ENCODE peak calls at places on chromosome 7, in five cellular contexts. J is H1, P is HepG2, E is GM12878, C is K562. M is an unnamed sample.

GRCh38 chr7:13945670-13946069 is 43.8 kb downstream of the ETV1 start:
- DNase-seq in J (no peak), P (no peak), E (no peak), C (no peak), M (no peak)

GRCh38 chr7:85204496-85204895 is 17.6 kb upstream of the SEMA3D start:
- DNase-seq in J (no peak), P (no peak), E (no peak), C (no peak), M (no peak)

GRCh38 chr7:29593458-29593857 is 29.8 kb downstream of the PRR15 start:
- DNase-seq in J (no peak), P (no peak), E (no peak), C (no peak), M (no peak)

GRCh38 chr7:99244942-99245341 is 27.7 kb upstream of the MYH16 start:
- DNase-seq in J (no peak), P (no peak), E (no peak), C (no peak), M (no peak)

GRCh38 chr7:129779602-129780256 is 168.2 kb downstream of the NRF1 start:
- DNase-seq in J (peak), P (peak), E (no peak), C (peak), M (peak)

GRCh38 chr7:1942026-1942703 is 272.1 kb downstream of the ELFN1 start:
- DNase-seq in J (no peak), P (no peak), E (no peak), C (no peak), M (no peak)

GRCh38 chr7:44309271-44310091 is 15.9 kb downstream of the CAMK2B start:
- DNase-seq in J (peak), P (peak), E (no peak), C (peak), M (no peak)

GRCh38 chr7:151134743-151135524 is 32.6 kb downstream of the GBX1 start:
- DNase-seq in J (no peak), P (no peak), E (no peak), C (no peak), M (no peak)

GRCh38 chr7:155009570-155010157 is 6.7 kb upstream of the PAXIP1 start:
- DNase-seq in J (no peak), P (peak), E (no peak), C (peak), M (peak)

GRCh38 chr7:128790297-128791037 is 1.3 kb upstream of the CCDC136 start:
- DNase-seq in J (peak), P (no peak), E (no peak), C (no peak), M (no peak)

GRCh38 chr7:34096135-34096775 is 190.9 kb downstream of the BMPER start:
- DNase-seq in J (no peak), P (no peak), E (no peak), C (no peak), M (peak)

GRCh38 chr7:50212016-50212325 is 92.5 kb upstream of the IKZF1 start:
- DNase-seq in J (no peak), P (no peak), E (no peak), C (no peak), M (no peak)

GRCh38 chr7:102208826-102209225 is 77.8 kb upstream of the SH2B2 start:
- DNase-seq in J (no peak), P (no peak), E (no peak), C (no peak), M (no peak)

GRCh38 chr7:47147213-47147631 is 434.7 kb downstream of the TNS3 start:
- DNase-seq in J (no peak), P (peak), E (no peak), C (no peak), M (peak)

GRCh38 chr7:158815471-158816128 is 13.7 kb downstream of the ESYT2 start:
- DNase-seq in J (no peak), P (no peak), E (no peak), C (no peak), M (no peak)

GRCh38 chr7:65371468-65371867 is 2.2 kb upstream of the ZNF92 start:
- DNase-seq in J (no peak), P (peak), E (no peak), C (no peak), M (no peak)

DNA sequence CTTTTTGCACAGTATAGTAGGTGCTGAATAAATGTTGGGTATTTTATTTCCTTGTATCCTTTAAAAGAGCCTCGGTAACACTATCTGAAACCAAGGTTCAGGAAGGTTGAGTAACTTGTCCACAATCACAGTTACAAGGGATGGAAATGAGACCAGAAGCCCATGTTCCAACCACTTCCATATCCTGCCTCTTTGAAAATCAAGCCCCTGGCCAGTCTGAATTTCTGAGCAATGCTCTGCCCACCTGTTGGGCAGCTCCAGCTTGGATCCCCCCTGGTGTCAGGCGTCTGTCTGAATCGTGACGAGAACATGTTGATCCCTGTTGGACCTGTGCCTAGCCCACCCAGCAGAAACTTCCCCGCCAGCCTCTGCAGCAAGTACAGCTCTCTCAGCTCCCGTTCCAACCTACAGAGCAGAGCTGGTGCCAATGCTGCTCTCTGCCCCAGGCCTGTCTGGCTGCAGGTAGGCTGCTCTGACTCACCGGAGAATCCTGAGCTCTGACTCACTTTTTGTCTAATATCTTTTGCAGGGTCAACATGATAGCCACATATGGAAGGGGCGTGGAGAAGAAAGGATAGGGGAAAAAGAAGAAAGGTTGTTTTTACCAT is 595.5 kb downstream of the INHBA start:
- DNase-seq in J (no peak), P (peak), E (no peak), C (no peak), M (peak)
- TF ChIP-seq EP300 in J (no peak), P (no peak), E (no peak), C (no peak), M (no peak)

GRCh38 chr7:74291535-74291934 is 2.3 kb downstream of the CLIP2 start:
- DNase-seq in J (no peak), P (no peak), E (no peak), C (no peak), M (no peak)
- TF ChIP-seq USF2 in J (no peak), P (no peak), E (no peak), C (no peak), M (no peak)

DNA sequence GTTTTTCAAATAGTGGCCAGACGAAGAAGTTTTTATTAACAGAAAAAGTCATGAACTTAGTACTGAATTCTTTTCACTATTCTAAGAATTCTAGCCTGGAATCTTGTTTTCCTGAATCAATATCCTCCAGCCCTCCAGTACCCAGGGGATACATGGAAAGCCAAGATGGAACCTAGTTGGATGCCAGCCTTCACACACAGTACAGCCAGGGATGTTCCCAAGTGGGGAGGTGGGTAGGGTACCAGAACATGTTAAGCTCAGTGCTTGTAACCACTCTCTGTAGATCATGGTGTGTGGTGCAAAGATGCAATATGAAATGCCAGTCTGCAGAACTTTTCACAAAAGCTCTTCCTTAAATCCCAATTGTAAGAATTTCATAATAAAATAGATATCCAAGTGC is 128.0 kb downstream of the POU6F2 start:
- DNase-seq in J (no peak), P (no peak), E (no peak), C (no peak), M (no peak)
- TF ChIP-seq EP300 in J (no peak), P (no peak), E (no peak), C (no peak), M (no peak)

GRCh38 chr7:37379546-37379945 is 69.1 kb downstream of the ELMO1 start:
- DNase-seq in J (no peak), P (no peak), E (no peak), C (no peak), M (no peak)

GRCh38 chr7:37372750-37373149 is 75.9 kb downstream of the ELMO1 start:
- DNase-seq in J (no peak), P (no peak), E (no peak), C (no peak), M (no peak)

GRCh38 chr7:37380831-37381230 is 67.8 kb downstream of the ELMO1 start:
- DNase-seq in J (no peak), P (no peak), E (no peak), C (no peak), M (no peak)

GRCh38 chr7:37376386-37376785 is 72.3 kb downstream of the ELMO1 start:
- DNase-seq in J (no peak), P (no peak), E (no peak), C (no peak), M (peak)

GRCh38 chr7:37377231-37377630 is 71.4 kb downstream of the ELMO1 start:
- DNase-seq in J (no peak), P (no peak), E (no peak), C (no peak), M (no peak)
- TF ChIP-seq USF2 in J (no peak), P (no peak), E (no peak), C (no peak), M (no peak)

GRCh38 chr7:76337147-76337546 is 21.6 kb downstream of the YWHAG start:
- DNase-seq in J (no peak), P (no peak), E (no peak), C (no peak), M (no peak)
- TF ChIP-seq EP300 in J (no peak), P (no peak), E (no peak), C (no peak), M (no peak)

GRCh38 chr7:25314729-25315267 is 86.5 kb upstream of the NPVF start:
- DNase-seq in J (no peak), P (no peak), E (no peak), C (no peak), M (no peak)
- TF ChIP-seq USF2 in J (no peak), P (no peak), E (no peak), C (no peak), M (no peak)

GRCh38 chr7:100543586-100543985 is 4.6 kb downstream of the AGFG2 start:
- DNase-seq in J (no peak), P (no peak), E (no peak), C (no peak), M (no peak)

GRCh38 chr7:100540073-100540723 is 1.2 kb downstream of the AGFG2 start:
- DNase-seq in J (no peak), P (peak), E (no peak), C (no peak), M (peak)

GRCh38 chr7:100538348-100538653 is 702 bp upstream of the AGFG2 start:
- DNase-seq in J (no peak), P (no peak), E (no peak), C (no peak), M (no peak)

GRCh38 chr7:100539436-100540006 is 518 bp downstream of the AGFG2 start:
- DNase-seq in J (peak), P (no peak), E (no peak), C (no peak), M (no peak)

GRCh38 chr7:100538654-100539435 is at the start of gene AGFG2:
- DNase-seq in J (peak), P (peak), E (peak), C (peak), M (peak)
- TF ChIP-seq EP300 in J (no peak), P (no peak), E (no peak), C (no peak), M (no peak)

DNA sequence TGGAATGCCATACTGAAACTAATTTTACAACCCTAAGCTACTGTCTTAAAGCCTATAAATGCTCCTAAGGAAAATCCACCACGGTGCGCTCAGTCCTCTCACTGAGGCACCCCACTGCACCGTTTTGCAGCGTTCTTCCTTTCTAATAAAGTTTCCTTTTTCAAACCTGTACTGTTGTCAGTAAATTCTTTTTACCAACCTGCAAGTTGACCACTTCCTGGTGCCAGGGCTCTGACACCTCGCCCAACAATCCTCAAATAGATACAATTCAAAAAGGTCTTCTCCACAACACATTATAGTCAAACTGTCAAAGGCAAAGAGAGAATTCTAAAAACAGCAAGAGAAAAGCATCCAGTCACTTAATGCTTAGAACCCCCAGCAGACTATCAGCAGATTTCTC is 42.8 kb downstream of the HERPUD2 start:
- DNase-seq in J (no peak), P (no peak), E (no peak), C (no peak), M (no peak)
- TF ChIP-seq USF2 in J (no peak), P (no peak), E (no peak), C (no peak), M (no peak)

DNA sequence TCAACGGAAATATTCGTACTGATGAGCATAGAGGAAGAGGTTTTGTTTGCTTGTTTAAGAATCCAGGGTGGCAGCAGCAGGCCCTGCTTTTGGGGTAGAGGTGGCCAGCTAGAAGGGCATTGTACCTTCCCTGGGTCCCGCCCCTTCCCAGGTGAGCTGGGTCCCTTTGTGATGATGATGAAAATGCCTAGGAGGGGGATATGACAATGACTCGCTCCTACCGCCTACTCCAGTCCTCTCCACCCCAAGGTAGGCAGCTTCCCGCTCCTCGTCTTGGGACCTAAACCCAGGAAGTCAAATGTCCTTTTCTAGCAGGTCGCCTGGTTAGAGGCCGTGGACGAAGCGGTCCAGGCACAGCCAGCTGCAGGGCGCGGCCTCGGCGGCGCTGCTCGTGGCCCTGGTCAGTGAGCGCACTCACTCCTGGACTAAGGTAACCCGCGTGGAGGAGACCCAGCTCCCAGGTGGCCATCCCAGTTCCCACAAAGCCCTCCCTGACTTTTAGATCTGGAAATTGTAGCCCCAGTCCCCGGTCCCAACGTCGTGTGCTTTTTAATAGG is 141.4 kb downstream of the LSMEM1 start:
- DNase-seq in J (no peak), P (no peak), E (no peak), C (no peak), M (no peak)
- TF ChIP-seq EP300 in J (no peak), P (no peak), E (no peak), C (no peak), M (no peak)